ENCODE peak calls at places on chromosomes 11 and 22, in four cellular contexts. H is esophagus muscularis mucosa, T is astrocyte of the spinal cord, P is AG04450. W is an unnamed sample.

GRCh38 chr11:34564807-34565241 is 51.2 kb upstream of the ELF5 start:
- DNase-seq in T (no peak), P (no peak), H (no peak), W (no peak)

GRCh38 chr22:43520632-43521039 is 108.8 kb downstream of the MPPED1 start:
- DNase-seq in T (no peak), P (no peak), H (no peak), W (no peak)

GRCh38 chr22:46066691-46067090 is 83.6 kb upstream of the PPARA start:
- DNase-seq in H (no peak), T (peak), P (no peak), W (peak)

GRCh38 chr11:128246364-128247234 is 340.8 kb downstream of the ETS1 start:
- DNase-seq in T (peak), P (no peak), H (peak), W (peak)

GRCh38 chr11:10455637-10456487 is 798 bp downstream of the AMPD3 start:
- DNase-seq in T (peak), H (peak), P (peak), W (peak)

GRCh38 chr22:26430600-26430999 is 1.5 kb downstream of the ASPHD2 start:
- DNase-seq in T (no peak), P (no peak), H (no peak), W (no peak)

GRCh38 chr11:44032304-44033085 is 15.3 kb upstream of the ACCSL start:
- DNase-seq in H (peak), T (peak), P (no peak), W (peak)

GRCh38 chr11:8387141-8387540 is 123.5 kb upstream of the LMO1 start:
- DNase-seq in T (no peak), P (no peak), H (no peak), W (no peak)

GRCh38 chr11:33377852-33378385 is 120.7 kb downstream of the HIPK3 start:
- DNase-seq in T (peak), H (peak), P (no peak), W (no peak)

GRCh38 chr11:73361953-73362776 is 14.0 kb upstream of the RELT start:
- DNase-seq in T (no peak), P (no peak), H (no peak), W (no peak)

GRCh38 chr11:69651834-69652620 is 11.1 kb downstream of the CCND1 start:
- DNase-seq in P (no peak), H (no peak), T (no peak), W (no peak)

GRCh38 chr11:31810779-31811647 is at the start of gene PAX6:
- DNase-seq in H (no peak), T (peak), P (no peak), W (peak)

GRCh38 chr22:25908212-25908611 is 166.2 kb downstream of the MYO18B start:
- DNase-seq in H (no peak), P (no peak), T (no peak), W (no peak)

GRCh38 chr11:61700720-61701119 is 20.5 kb downstream of the DAGLA start:
- DNase-seq in H (no peak), P (no peak), T (no peak), W (no peak)

GRCh38 chr22:40261783-40262182 is 84.1 kb downstream of the TNRC6B start:
- DNase-seq in T (no peak), H (no peak), P (no peak), W (no peak)

GRCh38 chr22:27110985-27111451 is 453.6 kb downstream of the MIAT start:
- DNase-seq in P (no peak), T (peak), H (no peak), W (peak)

GRCh38 chr11:130671801-130672700 is 223.6 kb downstream of the ADAMTS15 start:
- DNase-seq in T (peak), P (peak), H (peak), W (peak)

GRCh38 chr11:2883717-2884423 is 1.7 kb downstream of the CDKN1C start:
- DNase-seq in H (no peak), P (no peak), T (peak), W (no peak)

GRCh38 chr11:110903830-110904229 is 191.6 kb upstream of the ARHGAP20 start:
- DNase-seq in H (peak), P (no peak), T (peak), W (peak)

GRCh38 chr22:39352301-39352867 is 2.6 kb downstream of the SYNGR1 start:
- DNase-seq in P (no peak), H (no peak), T (no peak), W (no peak)

GRCh38 chr11:17352925-17353227 is 1.3 kb downstream of the NCR3LG1 start:
- DNase-seq in H (no peak), P (no peak), T (no peak), W (peak)

GRCh38 chr11:68036717-68037239 is 2.0 kb upstream of the TCIRG1 start:
- DNase-seq in H (no peak), T (no peak), P (no peak), W (no peak)

GRCh38 chr11:129460714-129461113 is 85.1 kb downstream of the BARX2 start:
- DNase-seq in P (no peak), T (no peak), H (no peak), W (no peak)

GRCh38 chr11:2740275-2740940 is 40.6 kb upstream of the KCNQ1OT1 start:
- DNase-seq in P (no peak), H (no peak), T (no peak), W (no peak)

GRCh38 chr11:120911943-120912342 is 112.0 kb upstream of the TBCEL start:
- DNase-seq in P (no peak), T (no peak), H (no peak), W (no peak)

GRCh38 chr11:95716266-95716665 is 73.3 kb downstream of the FAM76B start:
- DNase-seq in P (no peak), H (no peak), T (peak), W (no peak)

GRCh38 chr22:25141994-25142620 is 57.6 kb upstream of the CRYBB3 start:
- DNase-seq in P (no peak), H (no peak), T (no peak), W (no peak)

GRCh38 chr11:128266893-128267292 is 320.5 kb downstream of the ETS1 start:
- DNase-seq in H (no peak), P (no peak), T (no peak), W (no peak)

GRCh38 chr11:129131361-129131760 is 60.8 kb downstream of the ARHGAP32 start:
- DNase-seq in T (peak), H (no peak), P (no peak), W (no peak)

GRCh38 chr11:86869966-86870570 is 69.7 kb downstream of the PRSS23 start:
- DNase-seq in T (peak), P (peak), H (no peak), W (peak)

GRCh38 chr11:104246590-104246989 is 82.6 kb upstream of the PDGFD start:
- DNase-seq in P (no peak), H (no peak), T (no peak), W (no peak)

GRCh38 chr11:62708423-62709261 is 1.2 kb downstream of the GNG3 start:
- DNase-seq in H (no peak), P (no peak), T (no peak), W (no peak)

GRCh38 chr11:47595029-47595428 is 818 bp upstream of the C1QTNF4 start:
- DNase-seq in P (no peak), H (no peak), T (no peak), W (no peak)

GRCh38 chr11:91239359-91239758 is 985.3 kb upstream of the FAT3 start:
- DNase-seq in H (no peak), P (no peak), T (no peak), W (no peak)

GRCh38 chr11:75245356-75246005 is 4.9 kb downstream of the TPBGL start:
- DNase-seq in H (no peak), P (no peak), T (no peak), W (no peak)
- TF ChIP-seq CTCF in H (no peak), P (peak), T (no peak), W (no peak)

GRCh38 chr11:12889243-12889642 is 119.9 kb upstream of the RASSF10 start:
- DNase-seq in P (no peak), H (no peak), T (peak), W (peak)
- H3K4me3 ChIP-seq in P (no peak), H (no peak), T (no peak), W (no peak)

GRCh38 chr22:19646383-19646782 is 67.9 kb upstream of the SEPTIN5 start:
- DNase-seq in T (no peak), H (no peak), P (no peak), W (no peak)
- TF ChIP-seq CTCF in T (no peak), H (no peak), P (no peak), W (no peak)

GRCh38 chr22:30196867-30197336 is 49.7 kb downstream of the LIF start:
- DNase-seq in T (no peak), P (no peak), H (no peak), W (no peak)
- H3K4me3 ChIP-seq in T (no peak), P (no peak), H (no peak), W (no peak)

GRCh38 chr11:526192-526591 is 9.2 kb downstream of the HRAS start:
- DNase-seq in P (no peak), H (no peak), T (no peak), W (no peak)

GRCh38 chr11:528815-529728 is 6.3 kb downstream of the HRAS start:
- DNase-seq in H (no peak), T (no peak), P (no peak), W (no peak)

GRCh38 chr11:530960-531825 is 4.2 kb downstream of the HRAS start:
- DNase-seq in T (no peak), H (no peak), P (no peak), W (no peak)

GRCh38 chr11:529740-530411 is 5.5 kb downstream of the HRAS start:
- DNase-seq in T (no peak), P (no peak), H (no peak), W (no peak)

DNA sequence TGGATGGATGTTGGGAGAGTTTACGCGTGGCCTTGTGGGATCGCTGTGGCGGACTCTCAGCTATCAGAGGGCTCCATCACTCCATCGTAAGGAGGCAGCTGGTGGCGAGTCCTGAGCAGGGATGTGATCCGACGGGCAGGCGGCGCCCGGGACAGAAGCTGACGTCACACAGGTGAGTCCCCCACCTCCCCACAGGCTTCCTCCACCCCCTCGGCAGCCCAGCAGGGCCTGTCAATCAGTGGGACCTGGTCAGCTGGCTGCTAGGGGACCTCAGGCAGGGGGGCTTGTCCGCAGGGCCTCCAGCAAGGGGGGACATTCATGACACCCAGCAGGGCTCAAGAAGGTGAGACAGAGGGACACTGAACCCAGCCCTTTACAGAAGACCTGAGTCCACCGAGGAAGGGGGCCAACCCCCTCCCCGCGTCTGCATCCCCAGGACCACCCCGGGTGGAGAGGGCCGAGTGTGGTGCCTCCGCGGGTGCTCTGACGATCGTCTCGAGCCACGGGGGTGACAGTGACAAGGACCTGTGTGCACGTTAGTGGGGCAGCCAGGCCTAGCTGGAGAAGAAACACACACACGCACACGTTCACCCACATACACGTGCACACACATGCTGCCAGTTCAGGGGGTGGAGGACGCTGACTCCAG is 7.1 kb downstream of the HRAS start:
- DNase-seq in T (no peak), P (no peak), H (no peak), W (no peak)
- TF ChIP-seq CTCF in T (no peak), P (no peak), H (no peak), W (no peak)

GRCh38 chr22:23609983-23610781 is 21.9 kb downstream of the DRICH1 start:
- DNase-seq in T (no peak), P (no peak), H (no peak), W (no peak)
- H3K4me3 ChIP-seq in T (no peak), P (no peak), H (no peak), W (no peak)

GRCh38 chr11:133576351-133576750 is 44.0 kb upstream of the OPCML start:
- DNase-seq in P (no peak), T (no peak), H (no peak), W (no peak)
- TF ChIP-seq CTCF in P (no peak), T (no peak), H (no peak), W (no peak)

GRCh38 chr22:35425971-35426800 is 26.2 kb downstream of the MCM5 start:
- DNase-seq in P (no peak), T (no peak), H (no peak), W (no peak)
- H3K4me3 ChIP-seq in P (no peak), T (no peak), H (no peak), W (no peak)